ENCODE peak calls at places on chromosomes 13 and 19, in six cellular contexts. M is kidney tubule cell; F is Right ventricle myocardium superior; P is fibroblast of the aortic adventitia; Z is stimulated activated CD4-positive, alpha-beta T cell treated with anti-CD3 and anti-CD28 coated beads, Interleukin-1b, Interleukin-23, amount 100 ng/mL, for 4 hours; G is thoracic aorta. L is an unnamed sample.

GRCh38 chr13:31191748-31192147 is 8.0 kb upstream of the B3GLCT start:
- DNase-seq in M (no peak), F (no peak), P (no peak), Z (no peak), G (no peak), L (no peak)

GRCh38 chr19:9757544-9758501 is 10.7 kb downstream of the ZNF846 start:
- DNase-seq in M (no peak), F (no peak), P (no peak), Z (no peak), G (no peak), L (no peak)

GRCh38 chr19:2168619-2169424 is 5.1 kb downstream of the DOT1L start:
- DNase-seq in M (peak; percentile 100), F (peak; percentile 98), P (peak; percentile 96), Z (peak; percentile 66), G (peak; percentile 99), L (peak; percentile 99)

GRCh38 chr19:54325194-54325621 is 12.2 kb upstream of the LILRA5 start:
- DNase-seq in M (peak; percentile 39), F (no peak), P (peak; percentile 30), Z (peak; percentile 60), G (no peak), L (peak; percentile 44)

GRCh38 chr13:36445806-36446423 is 13.6 kb downstream of the CCNA1 start:
- DNase-seq in M (no peak), F (no peak), P (no peak), Z (no peak), G (no peak), L (no peak)

GRCh38 chr13:19910336-19911072 is 47.1 kb upstream of the ZMYM5 start:
- DNase-seq in M (peak; percentile 91), F (no peak), P (peak; percentile 5), Z (no peak), G (no peak), L (peak; percentile 59)

GRCh38 chr19:43755256-43755801 is 567 bp upstream of the SMG9 start:
- DNase-seq in M (peak; percentile 75), F (peak; percentile 90), P (peak; percentile 71), Z (peak; percentile 67), G (no peak), L (peak; percentile 64)

GRCh38 chr13:27293873-27294515 is 23.4 kb downstream of the RASL11A start:
- DNase-seq in M (no peak), F (no peak), P (no peak), Z (peak; percentile 5), G (no peak), L (no peak)

GRCh38 chr13:76944457-76944856 is 3.9 kb upstream of the ACOD1 start:
- DNase-seq in M (no peak), F (no peak), P (peak; percentile 70), Z (no peak), G (no peak), L (peak; percentile 31)

GRCh38 chr19:33957804-33958203 is 161.1 kb downstream of the KCTD15 start:
- DNase-seq in M (no peak), F (no peak), P (no peak), Z (no peak), G (no peak), L (no peak)

GRCh38 chr13:102708991-102709390 is 14.1 kb upstream of the METTL21C start:
- DNase-seq in M (peak; percentile 46), F (no peak), P (no peak), Z (no peak), G (no peak), L (no peak)

GRCh38 chr19:49133621-49134454 is 14.5 kb downstream of the PPFIA3 start:
- DNase-seq in M (peak; percentile 71), F (peak; percentile 83), P (peak; percentile 22), Z (peak; percentile 47), G (no peak), L (no peak)

GRCh38 chr19:46015961-46016425 is 6.9 kb downstream of the PGLYRP1 start:
- DNase-seq in M (no peak), F (no peak), P (no peak), Z (no peak), G (no peak), L (no peak)

GRCh38 chr13:67227131-67227983 is 2.8 kb downstream of the PCDH9 start:
- DNase-seq in M (no peak), F (no peak), P (no peak), Z (no peak), G (no peak), L (no peak)